ENCODE peak calls at places on chromosomes 4 and X, in seven cellular contexts. O, E, W, B, G, Z and H are unnamed samples.

GRCh38 chrX:69216911-69217310 is 51.7 kb upstream of the PJA1 start:
- DNase-seq in G (no peak), B (no peak), Z (no peak), O (no peak), W (no peak), E (no peak), H (no peak)

GRCh38 chrX:50838820-50839600 is 25.0 kb upstream of the SHROOM4 start:
- DNase-seq in B (no peak), E (no peak), Z (no peak), W (no peak), G (no peak), O (peak; percentile 46), H (no peak)

GRCh38 chr4:94453534-94453963 is 1.8 kb downstream of the PDLIM5 start:
- DNase-seq in G (no peak), B (no peak), W (no peak), E (no peak), Z (no peak), O (no peak), H (no peak)

GRCh38 chr4:145019346-145019745 is 78.7 kb downstream of the ANAPC10 start:
- DNase-seq in G (no peak), B (no peak), E (no peak), Z (no peak), W (no peak), O (no peak), H (no peak)

GRCh38 chr4:183289688-183290087 is 30.4 kb downstream of the CLDN22 start:
- DNase-seq in Z (no peak), B (peak; percentile 74), W (no peak), G (no peak), E (no peak), O (no peak), H (no peak)

GRCh38 chr4:81844717-81845116 is 373.0 kb upstream of the RASGEF1B start:
- DNase-seq in B (peak; percentile 92), W (peak; percentile 28), Z (peak; percentile 76), O (peak; percentile 59), G (peak; percentile 38), E (peak; percentile 70), H (peak; percentile 35)

GRCh38 chr4:174669278-174669677 is 147.0 kb upstream of the HPGD start:
- DNase-seq in B (no peak), O (peak; percentile 97), E (no peak), G (no peak), W (no peak), Z (no peak), H (no peak)

GRCh38 chr4:20840648-20841190 is 140.5 kb downstream of the PACRGL start:
- DNase-seq in W (no peak), E (no peak), B (no peak), G (no peak), Z (no peak), O (peak; percentile 92), H (no peak)

GRCh38 chrX:41180194-41180902 is 95.1 kb downstream of the USP9X start:
- DNase-seq in W (peak; percentile 5), O (peak; percentile 80), E (peak; percentile 42), G (peak; percentile 23), Z (peak; percentile 55), B (peak; percentile 76), H (peak; percentile 4)

GRCh38 chr4:168868044-168868855 is 141.8 kb downstream of the CBR4 start:
- DNase-seq in W (no peak), E (no peak), O (peak; percentile 92), B (no peak), Z (no peak), G (no peak), H (no peak)

GRCh38 chr4:48047421-48047844 is 30.9 kb downstream of the NIPAL1 start:
- DNase-seq in G (no peak), O (peak; percentile 15), W (peak; percentile 37), Z (peak; percentile 53), B (no peak), E (no peak), H (peak; percentile 5)